ENCODE peak calls at places on chromosome 5, in six cellular contexts. One of them, this sample, is unnamed.

GRCh38 chr5:158560170-158560569 is 539.5 kb downstream of the EBF1 start:
- DNase-seq in SK-N-SH: no peak
- DNase-seq in tibial nerve: no peak
- DNase-seq in right atrium auricular region: no peak
- DNase-seq in HL-60: no peak
- DNase-seq in mesendoderm: no peak
- DNase-seq in this sample: no peak

GRCh38 chr5:140042551-140043507 is at the start of gene NRG2:
- DNase-seq in right atrium auricular region: peak
- DNase-seq in mesendoderm: peak
- DNase-seq in HL-60: no peak
- DNase-seq in tibial nerve: peak
- DNase-seq in SK-N-SH: peak
- DNase-seq in this sample: peak

GRCh38 chr5:98108497-98108896 is 665.0 kb upstream of the RGMB start:
- DNase-seq in mesendoderm: no peak
- DNase-seq in right atrium auricular region: no peak
- DNase-seq in HL-60: no peak
- DNase-seq in SK-N-SH: no peak
- DNase-seq in tibial nerve: no peak
- DNase-seq in this sample: no peak

GRCh38 chr5:40033411-40033810 is 608.6 kb upstream of the DAB2 start:
- DNase-seq in tibial nerve: no peak
- DNase-seq in HL-60: no peak
- DNase-seq in right atrium auricular region: no peak
- DNase-seq in mesendoderm: no peak
- DNase-seq in SK-N-SH: no peak
- DNase-seq in this sample: no peak

GRCh38 chr5:6449465-6450158 is 953 bp downstream of the UBE2QL1 start:
- DNase-seq in right atrium auricular region: no peak
- DNase-seq in SK-N-SH: no peak
- DNase-seq in mesendoderm: no peak
- DNase-seq in HL-60: no peak
- DNase-seq in tibial nerve: no peak
- DNase-seq in this sample: no peak

GRCh38 chr5:29412979-29413378 is 1780.5 kb upstream of the CDH6 start:
- DNase-seq in mesendoderm: no peak
- DNase-seq in HL-60: no peak
- DNase-seq in tibial nerve: no peak
- DNase-seq in right atrium auricular region: no peak
- DNase-seq in SK-N-SH: no peak
- DNase-seq in this sample: no peak

GRCh38 chr5:137666109-137666850 is 69.6 kb downstream of the KLHL3 start:
- DNase-seq in right atrium auricular region: peak
- DNase-seq in HL-60: peak
- DNase-seq in SK-N-SH: no peak
- DNase-seq in mesendoderm: no peak
- DNase-seq in tibial nerve: no peak
- DNase-seq in this sample: peak

GRCh38 chr5:34564706-34565235 is 91.4 kb upstream of the RAI14 start:
- DNase-seq in HL-60: no peak
- DNase-seq in SK-N-SH: no peak
- DNase-seq in right atrium auricular region: peak
- DNase-seq in tibial nerve: no peak
- DNase-seq in mesendoderm: no peak
- DNase-seq in this sample: no peak

GRCh38 chr5:143376911-143377838 is 26.3 kb downstream of the NR3C1 start:
- DNase-seq in tibial nerve: no peak
- DNase-seq in SK-N-SH: no peak
- DNase-seq in mesendoderm: peak
- DNase-seq in right atrium auricular region: no peak
- DNase-seq in HL-60: no peak
- DNase-seq in this sample: no peak

GRCh38 chr5:135887881-135888614 is 7.6 kb downstream of the IL9 start:
- DNase-seq in mesendoderm: peak
- DNase-seq in right atrium auricular region: no peak
- DNase-seq in tibial nerve: no peak
- DNase-seq in HL-60: no peak
- DNase-seq in SK-N-SH: no peak
- DNase-seq in this sample: no peak

GRCh38 chr5:131377785-131378325 is 114.0 kb downstream of the CDC42SE2 start:
- DNase-seq in right atrium auricular region: no peak
- DNase-seq in HL-60: no peak
- DNase-seq in tibial nerve: no peak
- DNase-seq in mesendoderm: no peak
- DNase-seq in SK-N-SH: no peak
- DNase-seq in this sample: no peak

GRCh38 chr5:68544656-68545565 is 329.4 kb downstream of the PIK3R1 start:
- DNase-seq in right atrium auricular region: no peak
- DNase-seq in tibial nerve: no peak
- DNase-seq in HL-60: no peak
- DNase-seq in mesendoderm: peak
- DNase-seq in SK-N-SH: no peak
- DNase-seq in this sample: no peak

GRCh38 chr5:150905312-150905683 is 518 bp upstream of the ZNF300 start:
- DNase-seq in HL-60: no peak
- DNase-seq in SK-N-SH: no peak
- DNase-seq in tibial nerve: no peak
- DNase-seq in mesendoderm: no peak
- DNase-seq in right atrium auricular region: no peak
- DNase-seq in this sample: no peak
- H3K27ac ChIP-seq in HL-60: peak
- H3K27ac ChIP-seq in SK-N-SH: peak
- H3K27ac ChIP-seq in tibial nerve: peak
- H3K27ac ChIP-seq in mesendoderm: no peak
- H3K27ac ChIP-seq in right atrium auricular region: peak
- H3K27ac ChIP-seq in this sample: peak

DNA sequence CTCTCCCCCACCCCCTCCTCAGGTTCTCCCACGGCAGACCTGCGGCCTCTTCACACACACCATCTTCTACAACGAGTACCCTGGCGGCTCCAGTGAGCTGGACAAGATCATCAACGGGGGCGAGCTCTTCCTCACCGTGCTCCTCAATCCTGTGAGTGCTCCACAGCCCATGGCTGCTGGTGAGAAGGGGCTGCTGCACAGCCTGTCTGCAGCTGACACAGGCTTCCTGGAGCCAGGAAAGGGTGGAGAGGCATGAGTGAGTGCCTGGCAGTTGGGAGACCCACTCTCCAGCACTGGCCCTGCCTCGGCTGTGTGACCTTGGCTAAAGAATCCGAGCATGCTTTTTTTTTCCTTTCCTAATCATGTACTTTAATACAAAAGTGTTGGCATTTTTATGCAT is 31.3 kb downstream of the NDST1 start:
- DNase-seq in HL-60: no peak
- DNase-seq in right atrium auricular region: no peak
- DNase-seq in tibial nerve: no peak
- DNase-seq in mesendoderm: no peak
- DNase-seq in SK-N-SH: no peak
- DNase-seq in this sample: no peak
- H3K27ac ChIP-seq in HL-60: no peak
- H3K27ac ChIP-seq in right atrium auricular region: peak
- H3K27ac ChIP-seq in tibial nerve: peak
- H3K27ac ChIP-seq in mesendoderm: no peak
- H3K27ac ChIP-seq in SK-N-SH: no peak
- H3K27ac ChIP-seq in this sample: no peak

GRCh38 chr5:176545737-176546509 is 3.2 kb upstream of the CDHR2 start:
- DNase-seq in HL-60: no peak
- DNase-seq in mesendoderm: no peak
- DNase-seq in tibial nerve: no peak
- DNase-seq in SK-N-SH: no peak
- DNase-seq in right atrium auricular region: no peak
- DNase-seq in this sample: no peak
- H3K27ac ChIP-seq in HL-60: no peak
- H3K27ac ChIP-seq in mesendoderm: no peak
- H3K27ac ChIP-seq in tibial nerve: no peak
- H3K27ac ChIP-seq in SK-N-SH: no peak
- H3K27ac ChIP-seq in right atrium auricular region: no peak
- H3K27ac ChIP-seq in this sample: no peak

GRCh38 chr5:89338935-89339334 is 456.0 kb upstream of the MEF2C start:
- DNase-seq in tibial nerve: no peak
- DNase-seq in right atrium auricular region: no peak
- DNase-seq in HL-60: no peak
- DNase-seq in SK-N-SH: no peak
- DNase-seq in mesendoderm: no peak
- DNase-seq in this sample: no peak
- H3K27ac ChIP-seq in tibial nerve: no peak
- H3K27ac ChIP-seq in right atrium auricular region: no peak
- H3K27ac ChIP-seq in HL-60: no peak
- H3K27ac ChIP-seq in SK-N-SH: no peak
- H3K27ac ChIP-seq in mesendoderm: no peak
- H3K27ac ChIP-seq in this sample: no peak

GRCh38 chr5:169781452-169782345 is 144.6 kb downstream of the DOCK2 start:
- DNase-seq in SK-N-SH: no peak
- DNase-seq in right atrium auricular region: no peak
- DNase-seq in mesendoderm: no peak
- DNase-seq in tibial nerve: no peak
- DNase-seq in HL-60: no peak
- DNase-seq in this sample: no peak

GRCh38 chr5:169786219-169786618 is 149.1 kb downstream of the DOCK2 start:
- DNase-seq in mesendoderm: no peak
- DNase-seq in SK-N-SH: no peak
- DNase-seq in tibial nerve: no peak
- DNase-seq in right atrium auricular region: no peak
- DNase-seq in HL-60: no peak
- DNase-seq in this sample: no peak

GRCh38 chr5:169789417-169789816 is 152.3 kb downstream of the DOCK2 start:
- DNase-seq in HL-60: no peak
- DNase-seq in mesendoderm: no peak
- DNase-seq in SK-N-SH: no peak
- DNase-seq in tibial nerve: no peak
- DNase-seq in right atrium auricular region: no peak
- DNase-seq in this sample: no peak

GRCh38 chr5:169788168-169788567 is 151.1 kb downstream of the DOCK2 start:
- DNase-seq in HL-60: peak
- DNase-seq in tibial nerve: no peak
- DNase-seq in right atrium auricular region: no peak
- DNase-seq in SK-N-SH: no peak
- DNase-seq in mesendoderm: no peak
- DNase-seq in this sample: no peak

DNA sequence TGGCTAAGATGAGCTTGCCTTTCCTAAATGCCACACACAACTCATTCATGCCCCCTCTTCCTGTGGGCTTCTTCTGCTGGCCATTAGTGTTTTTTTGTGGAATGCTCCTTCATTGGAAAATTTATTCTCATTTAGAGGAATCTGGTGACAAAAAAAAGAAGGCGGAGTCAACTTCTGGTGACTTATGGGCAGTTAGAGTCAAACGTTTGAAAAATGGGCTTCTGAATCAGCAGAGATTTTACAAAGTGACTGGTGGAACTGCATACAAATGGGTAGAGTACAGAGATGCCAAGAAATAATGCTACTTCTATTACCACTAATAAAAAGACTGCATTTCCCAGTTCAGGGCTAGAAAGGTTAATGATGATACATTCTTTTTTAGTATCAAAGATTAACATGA is 148.7 kb downstream of the DOCK2 start:
- DNase-seq in right atrium auricular region: no peak
- DNase-seq in SK-N-SH: no peak
- DNase-seq in tibial nerve: no peak
- DNase-seq in mesendoderm: no peak
- DNase-seq in HL-60: no peak
- DNase-seq in this sample: no peak
- H3K27ac ChIP-seq in right atrium auricular region: no peak
- H3K27ac ChIP-seq in SK-N-SH: no peak
- H3K27ac ChIP-seq in tibial nerve: no peak
- H3K27ac ChIP-seq in mesendoderm: no peak
- H3K27ac ChIP-seq in HL-60: no peak
- H3K27ac ChIP-seq in this sample: no peak

GRCh38 chr5:17021363-17021932 is 85.4 kb upstream of the MYO10 start:
- DNase-seq in mesendoderm: peak
- DNase-seq in HL-60: no peak
- DNase-seq in tibial nerve: no peak
- DNase-seq in right atrium auricular region: no peak
- DNase-seq in SK-N-SH: peak
- DNase-seq in this sample: no peak
- H3K27ac ChIP-seq in mesendoderm: no peak
- H3K27ac ChIP-seq in HL-60: no peak
- H3K27ac ChIP-seq in tibial nerve: no peak
- H3K27ac ChIP-seq in right atrium auricular region: no peak
- H3K27ac ChIP-seq in SK-N-SH: peak
- H3K27ac ChIP-seq in this sample: no peak

DNA sequence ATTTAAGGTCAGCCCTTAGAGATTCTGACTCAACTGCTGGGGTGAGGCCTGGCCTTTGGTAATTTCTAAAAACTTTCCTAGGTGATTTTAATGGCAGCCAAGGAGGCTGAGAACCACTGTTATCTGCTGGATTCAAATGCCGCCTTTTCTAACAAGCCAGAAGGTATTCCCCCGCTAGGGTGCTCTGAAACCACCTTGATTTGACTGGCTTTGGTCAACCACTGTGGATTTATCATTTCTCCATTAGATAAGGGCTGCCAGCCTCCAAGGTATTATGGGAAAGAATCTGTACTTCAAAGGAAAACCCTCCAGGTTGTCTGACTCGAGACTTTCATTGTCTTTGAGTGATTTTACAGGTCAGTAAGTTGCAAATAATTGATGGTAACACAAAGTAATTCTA is 4.3 kb downstream of the ANXA6 start:
- DNase-seq in SK-N-SH: no peak
- DNase-seq in right atrium auricular region: no peak
- DNase-seq in tibial nerve: no peak
- DNase-seq in HL-60: no peak
- DNase-seq in mesendoderm: peak
- DNase-seq in this sample: no peak
- H3K27ac ChIP-seq in SK-N-SH: no peak
- H3K27ac ChIP-seq in right atrium auricular region: no peak
- H3K27ac ChIP-seq in tibial nerve: peak
- H3K27ac ChIP-seq in HL-60: peak
- H3K27ac ChIP-seq in mesendoderm: no peak
- H3K27ac ChIP-seq in this sample: no peak

GRCh38 chr5:151125421-151125820 is 32.2 kb downstream of the ANXA6 start:
- DNase-seq in right atrium auricular region: no peak
- DNase-seq in mesendoderm: no peak
- DNase-seq in SK-N-SH: no peak
- DNase-seq in tibial nerve: no peak
- DNase-seq in HL-60: peak
- DNase-seq in this sample: no peak
- H3K27ac ChIP-seq in right atrium auricular region: no peak
- H3K27ac ChIP-seq in mesendoderm: no peak
- H3K27ac ChIP-seq in SK-N-SH: no peak
- H3K27ac ChIP-seq in tibial nerve: no peak
- H3K27ac ChIP-seq in HL-60: peak
- H3K27ac ChIP-seq in this sample: no peak

GRCh38 chr5:110751902-110752762 is 13.3 kb downstream of the SLC25A46 start:
- DNase-seq in SK-N-SH: no peak
- DNase-seq in mesendoderm: peak
- DNase-seq in right atrium auricular region: no peak
- DNase-seq in tibial nerve: no peak
- DNase-seq in HL-60: no peak
- DNase-seq in this sample: peak
- H3K27ac ChIP-seq in SK-N-SH: no peak
- H3K27ac ChIP-seq in mesendoderm: no peak
- H3K27ac ChIP-seq in right atrium auricular region: no peak
- H3K27ac ChIP-seq in tibial nerve: no peak
- H3K27ac ChIP-seq in HL-60: no peak
- H3K27ac ChIP-seq in this sample: no peak